ENCODE peak calls at places on chromosomes 1 and 21, in five cellular contexts. One of them, this sample, is unnamed.
A peak's percentile ranks its signal among the peaks of the same experiment; 100 is the strongest.

GRCh38 chr1:201538618-201539551 is at the start of gene NAV1:
- DNase-seq in psoas muscle: peak; percentile 82
- DNase-seq in right atrium auricular region: peak; percentile 83
- DNase-seq in cardiac fibroblast: peak; percentile 78
- DNase-seq in progenitor cell of endocrine pancreas: peak; percentile 45
- DNase-seq in this sample: no peak

GRCh38 chr1:204307334-204307883 is 52.3 kb downstream of the PLEKHA6 start:
- DNase-seq in psoas muscle: no peak
- DNase-seq in right atrium auricular region: no peak
- DNase-seq in cardiac fibroblast: no peak
- DNase-seq in progenitor cell of endocrine pancreas: no peak
- DNase-seq in this sample: no peak

GRCh38 chr1:155396874-155397476 is 76.3 kb downstream of the RUSC1 start:
- DNase-seq in psoas muscle: no peak
- DNase-seq in right atrium auricular region: no peak
- DNase-seq in cardiac fibroblast: no peak
- DNase-seq in progenitor cell of endocrine pancreas: no peak
- DNase-seq in this sample: no peak

GRCh38 chr1:179230251-179230650 is 774 bp upstream of the ABL2 start:
- DNase-seq in psoas muscle: no peak
- DNase-seq in right atrium auricular region: no peak
- DNase-seq in cardiac fibroblast: peak; percentile 72
- DNase-seq in progenitor cell of endocrine pancreas: no peak
- DNase-seq in this sample: no peak

GRCh38 chr1:115679141-115679611 is 37.4 kb downstream of the VANGL1 start:
- DNase-seq in psoas muscle: peak; percentile 50
- DNase-seq in right atrium auricular region: peak; percentile 67
- DNase-seq in cardiac fibroblast: peak; percentile 66
- DNase-seq in progenitor cell of endocrine pancreas: no peak
- DNase-seq in this sample: no peak

GRCh38 chr1:19040010-19040680 is 83.7 kb upstream of the IFFO2 start:
- DNase-seq in psoas muscle: no peak
- DNase-seq in right atrium auricular region: no peak
- DNase-seq in cardiac fibroblast: no peak
- DNase-seq in progenitor cell of endocrine pancreas: no peak
- DNase-seq in this sample: no peak

GRCh38 chr1:240555524-240555923 is 56.4 kb downstream of the GREM2 start:
- DNase-seq in psoas muscle: no peak
- DNase-seq in right atrium auricular region: no peak
- DNase-seq in cardiac fibroblast: no peak
- DNase-seq in progenitor cell of endocrine pancreas: no peak
- DNase-seq in this sample: no peak

GRCh38 chr21:34266322-34266721 is 97.5 kb upstream of the KCNE2 start:
- DNase-seq in psoas muscle: no peak
- DNase-seq in right atrium auricular region: no peak
- DNase-seq in cardiac fibroblast: no peak
- DNase-seq in progenitor cell of endocrine pancreas: no peak
- DNase-seq in this sample: no peak

GRCh38 chr1:115332813-115333608 is 5.0 kb downstream of the NGF start:
- DNase-seq in psoas muscle: peak; percentile 70
- DNase-seq in right atrium auricular region: peak; percentile 77
- DNase-seq in cardiac fibroblast: peak; percentile 91
- DNase-seq in progenitor cell of endocrine pancreas: no peak
- DNase-seq in this sample: no peak

GRCh38 chr1:203288351-203288894 is 16.9 kb upstream of the BTG2 start:
- DNase-seq in psoas muscle: no peak
- DNase-seq in right atrium auricular region: no peak
- DNase-seq in cardiac fibroblast: no peak
- DNase-seq in progenitor cell of endocrine pancreas: no peak
- DNase-seq in this sample: no peak

GRCh38 chr21:45265721-45266517 is 21.8 kb downstream of the POFUT2 start:
- DNase-seq in psoas muscle: no peak
- DNase-seq in right atrium auricular region: peak; percentile 48
- DNase-seq in cardiac fibroblast: no peak
- DNase-seq in progenitor cell of endocrine pancreas: peak; percentile 4
- DNase-seq in this sample: no peak

GRCh38 chr1:237012361-237012760 is 8.1 kb upstream of the MT1HL1 start:
- DNase-seq in psoas muscle: no peak
- DNase-seq in right atrium auricular region: no peak
- DNase-seq in cardiac fibroblast: no peak
- DNase-seq in progenitor cell of endocrine pancreas: no peak
- DNase-seq in this sample: no peak

GRCh38 chr21:28338906-28339305 is 653.8 kb downstream of the LTN1 start:
- DNase-seq in psoas muscle: no peak
- DNase-seq in right atrium auricular region: no peak
- DNase-seq in cardiac fibroblast: no peak
- DNase-seq in progenitor cell of endocrine pancreas: no peak
- DNase-seq in this sample: no peak

GRCh38 chr21:28337319-28337718 is 655.4 kb downstream of the LTN1 start:
- DNase-seq in psoas muscle: no peak
- DNase-seq in right atrium auricular region: no peak
- DNase-seq in cardiac fibroblast: peak; percentile 82
- DNase-seq in progenitor cell of endocrine pancreas: no peak
- DNase-seq in this sample: no peak

GRCh38 chr21:28333455-28334108 is 659.1 kb downstream of the LTN1 start:
- DNase-seq in psoas muscle: no peak
- DNase-seq in right atrium auricular region: no peak
- DNase-seq in cardiac fibroblast: peak; percentile 87
- DNase-seq in progenitor cell of endocrine pancreas: no peak
- DNase-seq in this sample: no peak

GRCh38 chr21:28334407-28334806 is 658.3 kb downstream of the LTN1 start:
- DNase-seq in psoas muscle: no peak
- DNase-seq in right atrium auricular region: no peak
- DNase-seq in cardiac fibroblast: no peak
- DNase-seq in progenitor cell of endocrine pancreas: no peak
- DNase-seq in this sample: no peak

DNA sequence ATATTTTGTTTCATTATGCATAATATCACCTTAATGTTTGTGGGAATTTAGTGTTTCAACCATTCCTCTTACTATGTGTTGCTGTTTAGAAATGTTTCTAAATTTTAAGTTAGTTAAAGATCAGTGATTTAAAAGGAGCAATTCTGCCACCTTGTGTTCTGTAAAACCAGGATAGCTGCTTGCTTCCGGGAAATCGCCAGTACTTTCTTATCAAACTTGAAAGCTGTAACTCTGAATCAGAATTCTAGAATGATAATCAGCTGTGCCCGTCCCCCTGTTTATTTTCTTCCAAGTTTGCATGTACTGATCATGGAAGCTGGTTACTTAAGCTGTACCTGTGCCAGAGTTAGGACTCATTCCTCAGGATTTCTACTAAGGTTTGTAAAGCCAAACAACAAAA is 656.4 kb downstream of the LTN1 start:
- DNase-seq in psoas muscle: no peak
- DNase-seq in right atrium auricular region: no peak
- DNase-seq in cardiac fibroblast: peak; percentile 91
- DNase-seq in progenitor cell of endocrine pancreas: no peak
- DNase-seq in this sample: no peak
- TF ChIP-seq CTCF in psoas muscle: peak; percentile 61
- TF ChIP-seq CTCF in right atrium auricular region: peak; percentile 67
- TF ChIP-seq CTCF in cardiac fibroblast: peak; percentile 43
- TF ChIP-seq CTCF in progenitor cell of endocrine pancreas: peak; percentile 65
- TF ChIP-seq CTCF in this sample: no peak

DNA sequence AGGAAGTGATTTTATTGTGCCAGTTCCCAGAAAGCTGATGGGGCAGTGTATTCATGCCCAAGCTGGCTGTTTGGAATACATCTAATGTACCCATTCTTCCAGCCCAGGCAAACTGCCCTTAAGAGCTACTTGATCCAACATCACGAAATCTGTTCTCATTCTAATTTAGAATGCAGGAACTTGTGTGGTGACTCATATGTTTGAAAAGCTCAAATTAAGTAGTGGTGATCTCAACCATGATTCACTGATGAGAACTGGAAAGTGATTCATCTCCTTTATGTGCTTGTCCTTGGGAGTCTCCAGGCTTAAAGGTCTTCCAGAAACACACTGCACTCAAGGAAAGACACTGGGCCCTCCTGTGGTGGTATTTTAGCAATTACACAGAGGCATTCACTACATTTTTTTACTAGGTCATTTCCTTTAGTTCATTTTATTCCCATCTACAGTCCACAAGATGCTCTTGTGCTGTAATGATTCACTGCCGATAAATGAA is 65.4 kb downstream of the RPE65 start:
- DNase-seq in psoas muscle: no peak
- DNase-seq in right atrium auricular region: no peak
- DNase-seq in cardiac fibroblast: peak; percentile 99
- DNase-seq in progenitor cell of endocrine pancreas: no peak
- DNase-seq in this sample: no peak
- TF ChIP-seq CTCF in psoas muscle: peak; percentile 33
- TF ChIP-seq CTCF in right atrium auricular region: no peak
- TF ChIP-seq CTCF in cardiac fibroblast: peak; percentile 59
- TF ChIP-seq CTCF in progenitor cell of endocrine pancreas: no peak
- TF ChIP-seq CTCF in this sample: no peak

GRCh38 chr1:71561729-71562128 is 480.9 kb upstream of the ZRANB2 start:
- DNase-seq in psoas muscle: no peak
- DNase-seq in right atrium auricular region: no peak
- DNase-seq in cardiac fibroblast: peak; percentile 77
- DNase-seq in progenitor cell of endocrine pancreas: no peak
- DNase-seq in this sample: no peak
- TF ChIP-seq CTCF in psoas muscle: no peak
- TF ChIP-seq CTCF in right atrium auricular region: no peak
- TF ChIP-seq CTCF in cardiac fibroblast: no peak
- TF ChIP-seq CTCF in progenitor cell of endocrine pancreas: no peak
- TF ChIP-seq CTCF in this sample: no peak

GRCh38 chr1:234592240-234592639 is 17.7 kb downstream of the IRF2BP2 start:
- DNase-seq in psoas muscle: no peak
- DNase-seq in right atrium auricular region: no peak
- DNase-seq in cardiac fibroblast: no peak
- DNase-seq in progenitor cell of endocrine pancreas: no peak
- DNase-seq in this sample: no peak
- TF ChIP-seq CTCF in psoas muscle: no peak
- TF ChIP-seq CTCF in right atrium auricular region: no peak
- TF ChIP-seq CTCF in cardiac fibroblast: no peak
- TF ChIP-seq CTCF in progenitor cell of endocrine pancreas: no peak
- TF ChIP-seq CTCF in this sample: no peak

GRCh38 chr1:65432918-65433317 is 12.4 kb downstream of the LEPR start:
- DNase-seq in psoas muscle: no peak
- DNase-seq in right atrium auricular region: no peak
- DNase-seq in cardiac fibroblast: no peak
- DNase-seq in progenitor cell of endocrine pancreas: no peak
- DNase-seq in this sample: no peak

GRCh38 chr1:65431111-65431705 is 10.7 kb downstream of the LEPR start:
- DNase-seq in psoas muscle: no peak
- DNase-seq in right atrium auricular region: no peak
- DNase-seq in cardiac fibroblast: peak; percentile 78
- DNase-seq in progenitor cell of endocrine pancreas: no peak
- DNase-seq in this sample: no peak

GRCh38 chr1:65434760-65435159 is 14.3 kb downstream of the LEPR start:
- DNase-seq in psoas muscle: no peak
- DNase-seq in right atrium auricular region: no peak
- DNase-seq in cardiac fibroblast: no peak
- DNase-seq in progenitor cell of endocrine pancreas: no peak
- DNase-seq in this sample: no peak

GRCh38 chr1:65435987-65436386 is 15.5 kb downstream of the LEPR start:
- DNase-seq in psoas muscle: no peak
- DNase-seq in right atrium auricular region: no peak
- DNase-seq in cardiac fibroblast: peak; percentile 39
- DNase-seq in progenitor cell of endocrine pancreas: no peak
- DNase-seq in this sample: no peak

GRCh38 chr1:65434255-65434654 is 13.8 kb downstream of the LEPR start:
- DNase-seq in psoas muscle: no peak
- DNase-seq in right atrium auricular region: no peak
- DNase-seq in cardiac fibroblast: no peak
- DNase-seq in progenitor cell of endocrine pancreas: no peak
- DNase-seq in this sample: no peak
- TF ChIP-seq CTCF in psoas muscle: no peak
- TF ChIP-seq CTCF in right atrium auricular region: no peak
- TF ChIP-seq CTCF in cardiac fibroblast: no peak
- TF ChIP-seq CTCF in progenitor cell of endocrine pancreas: peak; percentile 20
- TF ChIP-seq CTCF in this sample: no peak

GRCh38 chr1:100543640-100544039 is 5.7 kb downstream of the GPR88 start:
- DNase-seq in psoas muscle: no peak
- DNase-seq in right atrium auricular region: no peak
- DNase-seq in cardiac fibroblast: peak; percentile 15
- DNase-seq in progenitor cell of endocrine pancreas: no peak
- DNase-seq in this sample: no peak
- TF ChIP-seq CTCF in psoas muscle: no peak
- TF ChIP-seq CTCF in right atrium auricular region: no peak
- TF ChIP-seq CTCF in cardiac fibroblast: peak; percentile 23
- TF ChIP-seq CTCF in progenitor cell of endocrine pancreas: peak; percentile 25
- TF ChIP-seq CTCF in this sample: no peak

DNA sequence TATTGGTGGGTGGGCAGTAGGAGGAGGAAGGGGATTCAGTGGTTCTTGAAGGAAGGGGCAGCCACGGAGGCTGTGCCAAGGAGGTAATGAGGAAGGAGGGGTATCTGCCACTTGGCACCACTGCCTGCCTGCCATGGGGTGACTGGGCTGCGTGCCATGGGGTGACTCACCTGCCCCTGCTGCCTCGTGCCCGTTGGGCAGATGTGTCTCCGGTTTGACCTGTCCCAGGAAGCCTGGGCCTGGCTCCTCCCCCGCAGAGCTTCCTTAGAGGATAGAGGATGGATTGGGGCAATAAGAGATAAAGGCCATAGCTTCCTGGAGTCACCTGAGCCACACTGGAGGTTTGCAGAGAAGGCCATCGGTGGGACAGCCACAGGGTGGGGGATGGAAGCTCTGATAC is 1.7 kb downstream of the PADI3 start:
- DNase-seq in psoas muscle: no peak
- DNase-seq in right atrium auricular region: no peak
- DNase-seq in cardiac fibroblast: no peak
- DNase-seq in progenitor cell of endocrine pancreas: no peak
- DNase-seq in this sample: no peak
- TF ChIP-seq CTCF in psoas muscle: no peak
- TF ChIP-seq CTCF in right atrium auricular region: no peak
- TF ChIP-seq CTCF in cardiac fibroblast: no peak
- TF ChIP-seq CTCF in progenitor cell of endocrine pancreas: no peak
- TF ChIP-seq CTCF in this sample: no peak

DNA sequence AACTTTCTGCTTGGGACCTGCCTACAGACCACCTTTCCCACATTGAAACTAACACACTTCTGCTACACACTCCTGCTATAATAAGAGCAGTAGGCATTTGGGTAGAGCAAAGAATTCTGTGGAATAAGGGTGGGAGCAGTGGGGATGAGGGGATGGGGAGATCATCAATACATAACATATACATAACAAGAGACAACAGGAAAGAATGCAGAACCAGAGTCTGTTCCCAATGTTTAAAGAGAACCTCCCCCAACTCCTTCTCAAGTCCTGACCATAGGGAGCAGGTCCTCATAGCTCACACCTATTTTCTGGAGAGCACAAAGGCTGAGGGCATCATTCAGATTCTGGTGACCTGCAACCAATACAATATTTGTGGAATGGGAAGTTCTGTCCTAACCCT is 121.6 kb upstream of the BARHL2 start:
- DNase-seq in psoas muscle: no peak
- DNase-seq in right atrium auricular region: no peak
- DNase-seq in cardiac fibroblast: no peak
- DNase-seq in progenitor cell of endocrine pancreas: no peak
- DNase-seq in this sample: no peak
- TF ChIP-seq CTCF in psoas muscle: no peak
- TF ChIP-seq CTCF in right atrium auricular region: no peak
- TF ChIP-seq CTCF in cardiac fibroblast: no peak
- TF ChIP-seq CTCF in progenitor cell of endocrine pancreas: no peak
- TF ChIP-seq CTCF in this sample: no peak

This sample was measured in omental fat pad.